ENCODE peak calls at places on chromosomes 7 and 10, in four cellular contexts. K is NT2/D1, E is Peyer's patch, D is neuronal stem cell. V is an unnamed sample. For H3K4me1, the result is how much of the 10 kb centered on the place peaks cover.

GRCh38 chr7:26964409-26964808 is 100.0 kb upstream of the SKAP2 start:
- DNase-seq in K (no peak), E (no peak), D (no peak), V (no peak)

GRCh38 chr10:125064681-125065492 is 95.5 kb downstream of the CTBP2 start:
- DNase-seq in K (no peak), E (no peak), D (no peak), V (no peak)

GRCh38 chr10:106712988-106713387 is 451.5 kb downstream of the SORCS1 start:
- DNase-seq in K (no peak), E (no peak), D (no peak), V (no peak)

GRCh38 chr7:48182736-48183369 is 11.6 kb downstream of the ABCA13 start:
- DNase-seq in K (peak), E (no peak), D (no peak), V (no peak)

GRCh38 chr7:6709808-6710207 is 3.1 kb upstream of the ZNF12 start:
- DNase-seq in K (no peak), E (no peak), D (no peak), V (no peak)

GRCh38 chr10:36574212-36574611 is 551.2 kb upstream of the ANKRD30A start:
- DNase-seq in K (no peak), E (no peak), D (no peak), V (no peak)

GRCh38 chr7:95404316-95404715 is 8.1 kb upstream of the PON3 start:
- DNase-seq in K (no peak), E (no peak), D (no peak), V (no peak)

GRCh38 chr10:70695241-70696030 is 23.1 kb downstream of the ADAMTS14 start:
- DNase-seq in K (no peak), E (no peak), D (no peak), V (no peak)

GRCh38 chr7:129889133-129889854 is 63.5 kb downstream of the UBE2H start:
- DNase-seq in K (no peak), E (no peak), D (no peak), V (no peak)

GRCh38 chr7:121158665-121159064 is 170.1 kb upstream of the WNT16 start:
- DNase-seq in K (no peak), E (no peak), D (no peak), V (no peak)

GRCh38 chr7:107166702-107167426 is 1.9 kb upstream of the HBP1 start:
- DNase-seq in K (no peak), E (no peak), D (no peak), V (no peak)

GRCh38 chr7:128939861-128940410 is 2.2 kb downstream of the IRF5 start:
- DNase-seq in K (no peak), E (no peak), D (no peak), V (peak)

GRCh38 chr10:117137911-117138642 is at the start of gene VAX1:
- DNase-seq in K (no peak), E (no peak), D (no peak), V (no peak)

GRCh38 chr7:50721661-50722259 is 60.9 kb downstream of the GRB10 start:
- DNase-seq in K (no peak), E (peak), D (no peak), V (peak)

GRCh38 chr10:49760789-49761188 is 1.3 kb downstream of the OGDHL start:
- DNase-seq in K (no peak), E (no peak), D (no peak), V (no peak)

GRCh38 chr7:1447551-1448244 is 11.6 kb downstream of the MICALL2 start:
- DNase-seq in K (no peak), E (no peak), D (no peak), V (no peak)

GRCh38 chr7:107638594-107638993 is 22.0 kb upstream of the SLC26A4 start:
- DNase-seq in K (no peak), E (no peak), D (no peak), V (no peak)

GRCh38 chr7:140230517-140230861 is 53.7 kb upstream of the KDM7A start:
- DNase-seq in K (no peak), E (peak), D (peak), V (peak)

GRCh38 chr10:85545874-85546273 is 820.7 kb downstream of the GRID1 start:
- DNase-seq in K (no peak), E (no peak), D (no peak), V (no peak)

GRCh38 chr10:131852823-131853609 is 47.8 kb upstream of the PPP2R2D start:
- DNase-seq in K (no peak), E (peak), D (no peak), V (no peak)

GRCh38 chr10:79140083-79140793 is 71.5 kb downstream of the ZMIZ1 start:
- DNase-seq in K (no peak), E (no peak), D (no peak), V (no peak)

GRCh38 chr10:79137826-79138225 is 69.1 kb downstream of the ZMIZ1 start:
- DNase-seq in K (no peak), E (no peak), D (no peak), V (peak)

GRCh38 chr10:79139124-79139835 is 70.5 kb downstream of the ZMIZ1 start:
- DNase-seq in K (no peak), E (no peak), D (no peak), V (peak)

GRCh38 chr10:79137404-79137803 is 68.6 kb downstream of the ZMIZ1 start:
- DNase-seq in K (no peak), E (no peak), D (no peak), V (no peak)

GRCh38 chr10:79138449-79139123 is 69.8 kb downstream of the ZMIZ1 start:
- DNase-seq in K (no peak), E (no peak), D (no peak), V (no peak)
- H3K4me1 ChIP-seq in K (under half), E (under half), D (under half), V (half or more)

GRCh38 chr10:110615057-110615630 is 29.0 kb upstream of the RBM20 start:
- DNase-seq in K (no peak), E (no peak), D (no peak), V (no peak)

GRCh38 chr10:110612629-110613028 is 31.5 kb upstream of the RBM20 start:
- DNase-seq in K (no peak), E (no peak), D (no peak), V (no peak)

GRCh38 chr10:110612073-110612472 is 32.1 kb upstream of the RBM20 start:
- DNase-seq in K (no peak), E (no peak), D (no peak), V (no peak)

GRCh38 chr10:110613996-110614495 is 30.1 kb upstream of the RBM20 start:
- DNase-seq in K (no peak), E (no peak), D (no peak), V (no peak)

DNA sequence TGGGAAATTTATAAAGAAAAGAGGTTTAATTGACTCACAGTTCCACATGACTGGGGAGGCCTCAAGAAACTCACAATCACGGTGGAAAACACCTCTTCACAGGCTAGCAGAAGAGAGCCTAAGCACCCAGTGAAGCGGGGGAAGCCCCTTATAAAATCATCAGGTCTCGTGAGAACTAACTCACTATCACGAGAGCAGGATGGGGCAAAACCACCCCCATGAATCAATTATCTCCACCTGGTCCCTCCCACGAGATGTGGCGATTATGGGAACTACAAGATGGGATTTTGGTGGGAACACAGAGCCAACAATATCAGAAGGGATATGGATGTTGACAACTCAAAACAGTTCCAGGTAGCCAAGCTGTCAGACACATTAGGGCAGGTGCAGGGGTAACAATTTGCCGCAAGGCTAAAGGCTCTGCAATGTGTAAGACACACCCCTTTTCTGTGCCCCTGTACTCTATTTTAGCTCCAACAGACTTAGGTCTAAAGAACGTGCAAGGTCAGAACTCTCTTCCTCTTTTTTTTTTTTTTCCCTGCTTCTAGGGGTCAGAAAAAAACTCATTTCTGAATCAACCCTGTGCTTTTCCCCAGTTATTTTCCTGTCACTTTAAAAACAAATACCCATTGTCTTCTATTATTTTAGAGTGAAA is 30.7 kb upstream of the RBM20 start:
- DNase-seq in K (no peak), E (no peak), D (no peak), V (no peak)
- H3K4me1 ChIP-seq in K (under half), E (under half), D (under half), V (under half)

DNA sequence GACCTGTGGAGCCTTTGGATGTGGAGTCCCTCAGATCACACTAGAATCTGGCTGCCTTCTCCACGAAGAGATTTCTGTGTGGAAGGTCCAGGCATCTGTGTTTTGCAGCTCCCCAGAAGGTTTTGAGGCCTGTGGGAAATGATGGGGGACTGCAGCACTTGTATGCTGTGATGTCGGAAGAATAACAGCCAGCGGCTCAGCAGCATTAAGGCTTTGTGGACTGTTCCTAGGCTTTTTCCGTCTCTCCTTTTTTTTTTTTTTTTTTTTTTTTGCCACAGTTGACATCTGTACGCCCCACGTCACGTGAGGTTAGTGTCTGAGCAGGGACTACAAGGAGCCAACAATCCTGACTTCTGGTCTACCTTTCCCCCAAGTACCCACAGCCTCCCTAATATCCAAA is 181.3 kb downstream of the PFKFB3 start:
- DNase-seq in K (no peak), E (no peak), D (no peak), V (no peak)
- H3K4me1 ChIP-seq in K (under half), E (under half), D (under half), V (under half)

GRCh38 chr7:155467846-155468821 is 10.2 kb downstream of the EN2 start:
- DNase-seq in K (no peak), E (no peak), D (no peak), V (no peak)

GRCh38 chr7:155469311-155470185 is 11.6 kb downstream of the EN2 start:
- DNase-seq in K (no peak), E (no peak), D (no peak), V (no peak)

GRCh38 chr7:155470686-155471638 is 13.0 kb downstream of the EN2 start:
- DNase-seq in K (no peak), E (peak), D (no peak), V (no peak)

GRCh38 chr7:155471728-155472127 is 13.8 kb downstream of the EN2 start:
- DNase-seq in K (no peak), E (no peak), D (no peak), V (no peak)

GRCh38 chr7:155470186-155470487 is 12.2 kb downstream of the EN2 start:
- DNase-seq in K (no peak), E (no peak), D (no peak), V (no peak)
- H3K4me1 ChIP-seq in K (under half), E (under half), D (half or more), V (under half)

GRCh38 chr7:34727464-34727995 is 69.5 kb downstream of the NPSR1 start:
- DNase-seq in K (no peak), E (no peak), D (no peak), V (no peak)
- H3K4me1 ChIP-seq in K (under half), E (under half), D (under half), V (under half)

V was measured in transverse colon.